ENCODE peak calls at places on chromosomes 11 and 22, in six cellular contexts. One of them, this sample, is unnamed. For H3K36me3, the result is how much of the 10 kb centered on the place peaks cover.

GRCh38 chr11:117217141-117217609 is 14.7 kb downstream of the PCSK7 start:
- DNase-seq in OCI-LY7: no peak
- DNase-seq in psoas muscle: no peak
- DNase-seq in fibroblast of lung: peak
- DNase-seq in small intestine: no peak
- DNase-seq in thoracic aorta: no peak
- DNase-seq in this sample: no peak

GRCh38 chr11:69812256-69812655 is 7.0 kb downstream of the FGF3 start:
- DNase-seq in small intestine: no peak
- DNase-seq in fibroblast of lung: no peak
- DNase-seq in psoas muscle: no peak
- DNase-seq in OCI-LY7: no peak
- DNase-seq in thoracic aorta: no peak
- DNase-seq in this sample: no peak

GRCh38 chr11:39817248-39817647 is 1642.2 kb downstream of the LRRC4C start:
- DNase-seq in fibroblast of lung: no peak
- DNase-seq in thoracic aorta: no peak
- DNase-seq in small intestine: no peak
- DNase-seq in psoas muscle: no peak
- DNase-seq in OCI-LY7: no peak
- DNase-seq in this sample: no peak

GRCh38 chr11:116420770-116421528 is 351.8 kb downstream of the BUD13 start:
- DNase-seq in small intestine: peak
- DNase-seq in fibroblast of lung: peak
- DNase-seq in thoracic aorta: no peak
- DNase-seq in OCI-LY7: no peak
- DNase-seq in psoas muscle: no peak
- DNase-seq in this sample: no peak

GRCh38 chr11:12079726-12080556 is 30.4 kb upstream of the MICAL2 start:
- DNase-seq in thoracic aorta: peak
- DNase-seq in psoas muscle: peak
- DNase-seq in small intestine: no peak
- DNase-seq in fibroblast of lung: peak
- DNase-seq in OCI-LY7: no peak
- DNase-seq in this sample: no peak

GRCh38 chr22:38751422-38752346 is 4.1 kb downstream of the SUN2 start:
- DNase-seq in small intestine: peak
- DNase-seq in thoracic aorta: no peak
- DNase-seq in fibroblast of lung: peak
- DNase-seq in psoas muscle: peak
- DNase-seq in OCI-LY7: peak
- DNase-seq in this sample: peak

GRCh38 chr11:11786771-11787170 is 55.0 kb upstream of the USP47 start:
- DNase-seq in fibroblast of lung: peak
- DNase-seq in OCI-LY7: no peak
- DNase-seq in thoracic aorta: no peak
- DNase-seq in psoas muscle: no peak
- DNase-seq in small intestine: no peak
- DNase-seq in this sample: no peak

GRCh38 chr22:32698926-32699619 is 102.4 kb upstream of the TIMP3 start:
- DNase-seq in small intestine: no peak
- DNase-seq in fibroblast of lung: no peak
- DNase-seq in OCI-LY7: no peak
- DNase-seq in psoas muscle: peak
- DNase-seq in thoracic aorta: no peak
- DNase-seq in this sample: no peak

GRCh38 chr11:64233913-64234839 is at the start of gene VEGFB:
- DNase-seq in psoas muscle: peak
- DNase-seq in fibroblast of lung: peak
- DNase-seq in OCI-LY7: peak
- DNase-seq in thoracic aorta: no peak
- DNase-seq in small intestine: peak
- DNase-seq in this sample: peak

GRCh38 chr11:72621008-72621610 is 53.1 kb downstream of the PDE2A start:
- DNase-seq in fibroblast of lung: no peak
- DNase-seq in psoas muscle: no peak
- DNase-seq in small intestine: no peak
- DNase-seq in thoracic aorta: no peak
- DNase-seq in OCI-LY7: no peak
- DNase-seq in this sample: no peak

GRCh38 chr11:62401781-62402180 is 17.1 kb upstream of the SCGB1A1 start:
- DNase-seq in thoracic aorta: no peak
- DNase-seq in OCI-LY7: no peak
- DNase-seq in psoas muscle: no peak
- DNase-seq in small intestine: no peak
- DNase-seq in fibroblast of lung: no peak
- DNase-seq in this sample: no peak

GRCh38 chr11:63639195-63639832 is 25.1 kb upstream of the PLAAT3 start:
- DNase-seq in thoracic aorta: no peak
- DNase-seq in psoas muscle: no peak
- DNase-seq in small intestine: no peak
- DNase-seq in fibroblast of lung: peak
- DNase-seq in OCI-LY7: peak
- DNase-seq in this sample: no peak

GRCh38 chr11:122123258-122123929 is 7.4 kb upstream of the BLID start:
- DNase-seq in fibroblast of lung: no peak
- DNase-seq in small intestine: no peak
- DNase-seq in thoracic aorta: no peak
- DNase-seq in psoas muscle: no peak
- DNase-seq in OCI-LY7: no peak
- DNase-seq in this sample: no peak

GRCh38 chr11:115623021-115623451 is 118.8 kb upstream of the CADM1 start:
- DNase-seq in thoracic aorta: peak
- DNase-seq in OCI-LY7: no peak
- DNase-seq in psoas muscle: peak
- DNase-seq in small intestine: no peak
- DNase-seq in fibroblast of lung: peak
- DNase-seq in this sample: no peak

GRCh38 chr22:36981247-36981775 is 37.9 kb downstream of the TST start:
- DNase-seq in small intestine: no peak
- DNase-seq in fibroblast of lung: no peak
- DNase-seq in OCI-LY7: no peak
- DNase-seq in thoracic aorta: no peak
- DNase-seq in psoas muscle: no peak
- DNase-seq in this sample: no peak

GRCh38 chr22:36988075-36988474 is 31.2 kb downstream of the TST start:
- DNase-seq in thoracic aorta: no peak
- DNase-seq in small intestine: no peak
- DNase-seq in fibroblast of lung: no peak
- DNase-seq in psoas muscle: no peak
- DNase-seq in OCI-LY7: no peak
- DNase-seq in this sample: no peak

GRCh38 chr22:36991220-36991619 is 28.0 kb downstream of the TST start:
- DNase-seq in fibroblast of lung: no peak
- DNase-seq in psoas muscle: no peak
- DNase-seq in OCI-LY7: no peak
- DNase-seq in thoracic aorta: no peak
- DNase-seq in small intestine: no peak
- DNase-seq in this sample: no peak

GRCh38 chr22:36982136-36982535 is 37.1 kb downstream of the TST start:
- DNase-seq in psoas muscle: no peak
- DNase-seq in OCI-LY7: peak
- DNase-seq in thoracic aorta: no peak
- DNase-seq in fibroblast of lung: no peak
- DNase-seq in small intestine: no peak
- DNase-seq in this sample: no peak

DNA sequence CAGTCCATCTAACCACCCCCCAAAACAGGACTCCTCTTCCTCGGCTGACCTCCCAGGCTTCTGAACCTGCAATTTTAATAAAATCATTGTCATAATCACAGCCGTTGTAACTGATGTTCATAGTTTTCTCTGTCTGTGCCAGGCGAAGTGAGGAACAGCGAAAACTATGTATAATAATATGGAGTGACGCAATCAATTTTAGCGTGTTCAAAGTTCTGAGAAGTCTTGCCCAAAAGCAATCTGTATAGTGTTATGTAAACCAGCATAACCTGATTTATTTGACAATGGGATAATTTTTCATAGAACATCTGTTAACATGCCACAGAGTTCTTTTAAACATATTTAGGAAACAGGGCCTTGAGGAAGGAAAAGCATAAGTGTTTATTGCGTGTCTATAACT is 33.8 kb downstream of the TST start:
- DNase-seq in thoracic aorta: no peak
- DNase-seq in fibroblast of lung: no peak
- DNase-seq in psoas muscle: no peak
- DNase-seq in small intestine: no peak
- DNase-seq in OCI-LY7: no peak
- DNase-seq in this sample: no peak
- H3K36me3 ChIP-seq in thoracic aorta: under half
- H3K36me3 ChIP-seq in fibroblast of lung: under half
- H3K36me3 ChIP-seq in psoas muscle: under half
- H3K36me3 ChIP-seq in small intestine: under half
- H3K36me3 ChIP-seq in OCI-LY7: under half
- H3K36me3 ChIP-seq in this sample: under half

GRCh38 chr22:22940961-22941605 is 53.5 kb downstream of the IGLL5 start:
- DNase-seq in OCI-LY7: no peak
- DNase-seq in thoracic aorta: no peak
- DNase-seq in psoas muscle: no peak
- DNase-seq in small intestine: no peak
- DNase-seq in fibroblast of lung: no peak
- DNase-seq in this sample: no peak

GRCh38 chr22:22942511-22943329 is 55.1 kb downstream of the IGLL5 start:
- DNase-seq in OCI-LY7: peak
- DNase-seq in psoas muscle: no peak
- DNase-seq in thoracic aorta: no peak
- DNase-seq in fibroblast of lung: peak
- DNase-seq in small intestine: peak
- DNase-seq in this sample: peak

GRCh38 chr22:22943521-22944267 is 56.1 kb downstream of the IGLL5 start:
- DNase-seq in small intestine: no peak
- DNase-seq in fibroblast of lung: no peak
- DNase-seq in psoas muscle: no peak
- DNase-seq in OCI-LY7: peak
- DNase-seq in thoracic aorta: no peak
- DNase-seq in this sample: no peak

GRCh38 chr22:22939537-22940368 is 52.1 kb downstream of the IGLL5 start:
- DNase-seq in psoas muscle: no peak
- DNase-seq in small intestine: no peak
- DNase-seq in thoracic aorta: no peak
- DNase-seq in OCI-LY7: peak
- DNase-seq in fibroblast of lung: no peak
- DNase-seq in this sample: no peak

GRCh38 chr22:22941831-22942510 is 54.4 kb downstream of the IGLL5 start:
- DNase-seq in OCI-LY7: peak
- DNase-seq in fibroblast of lung: no peak
- DNase-seq in small intestine: no peak
- DNase-seq in thoracic aorta: no peak
- DNase-seq in psoas muscle: no peak
- DNase-seq in this sample: no peak
- H3K27ac ChIP-seq in OCI-LY7: peak
- H3K27ac ChIP-seq in fibroblast of lung: no peak
- H3K27ac ChIP-seq in small intestine: no peak
- H3K27ac ChIP-seq in thoracic aorta: no peak
- H3K27ac ChIP-seq in psoas muscle: no peak
- H3K27ac ChIP-seq in this sample: no peak

GRCh38 chr22:36986242-36986821 is 32.9 kb downstream of the TST start:
- DNase-seq in thoracic aorta: no peak
- DNase-seq in fibroblast of lung: no peak
- DNase-seq in OCI-LY7: peak
- DNase-seq in psoas muscle: no peak
- DNase-seq in small intestine: peak
- DNase-seq in this sample: no peak
- H3K36me3 ChIP-seq in thoracic aorta: under half
- H3K36me3 ChIP-seq in fibroblast of lung: under half
- H3K36me3 ChIP-seq in OCI-LY7: under half
- H3K36me3 ChIP-seq in psoas muscle: under half
- H3K36me3 ChIP-seq in small intestine: under half
- H3K36me3 ChIP-seq in this sample: under half

GRCh38 chr11:26105762-26106423 is 226.0 kb upstream of the ANO3 start:
- DNase-seq in small intestine: no peak
- DNase-seq in psoas muscle: no peak
- DNase-seq in thoracic aorta: no peak
- DNase-seq in OCI-LY7: no peak
- DNase-seq in fibroblast of lung: no peak
- DNase-seq in this sample: no peak

GRCh38 chr11:26102325-26102724 is 229.6 kb upstream of the ANO3 start:
- DNase-seq in fibroblast of lung: no peak
- DNase-seq in thoracic aorta: no peak
- DNase-seq in OCI-LY7: no peak
- DNase-seq in small intestine: no peak
- DNase-seq in psoas muscle: no peak
- DNase-seq in this sample: no peak

GRCh38 chr11:26109658-26110393 is 222.1 kb upstream of the ANO3 start:
- DNase-seq in thoracic aorta: no peak
- DNase-seq in psoas muscle: no peak
- DNase-seq in small intestine: no peak
- DNase-seq in OCI-LY7: no peak
- DNase-seq in fibroblast of lung: no peak
- DNase-seq in this sample: no peak

GRCh38 chr11:26112190-26112715 is 219.7 kb upstream of the ANO3 start:
- DNase-seq in fibroblast of lung: no peak
- DNase-seq in thoracic aorta: no peak
- DNase-seq in small intestine: no peak
- DNase-seq in psoas muscle: no peak
- DNase-seq in OCI-LY7: peak
- DNase-seq in this sample: no peak

GRCh38 chr11:26106713-26107112 is 225.2 kb upstream of the ANO3 start:
- DNase-seq in psoas muscle: no peak
- DNase-seq in small intestine: no peak
- DNase-seq in thoracic aorta: no peak
- DNase-seq in fibroblast of lung: no peak
- DNase-seq in OCI-LY7: peak
- DNase-seq in this sample: no peak
- H3K27ac ChIP-seq in psoas muscle: no peak
- H3K27ac ChIP-seq in small intestine: no peak
- H3K27ac ChIP-seq in thoracic aorta: no peak
- H3K27ac ChIP-seq in fibroblast of lung: no peak
- H3K27ac ChIP-seq in OCI-LY7: peak
- H3K27ac ChIP-seq in this sample: no peak

GRCh38 chr22:29801153-29801552 is 34.0 kb downstream of the UQCR10 start:
- DNase-seq in psoas muscle: no peak
- DNase-seq in thoracic aorta: no peak
- DNase-seq in OCI-LY7: no peak
- DNase-seq in fibroblast of lung: no peak
- DNase-seq in small intestine: no peak
- DNase-seq in this sample: no peak
- H3K36me3 ChIP-seq in psoas muscle: under half
- H3K36me3 ChIP-seq in thoracic aorta: under half
- H3K36me3 ChIP-seq in OCI-LY7: half or more
- H3K36me3 ChIP-seq in fibroblast of lung: under half
- H3K36me3 ChIP-seq in small intestine: under half
- H3K36me3 ChIP-seq in this sample: half or more

This sample was measured in CD8-positive, alpha-beta memory T cell.